ENCODE peak calls at places on chromosomes 6 and 20, in eight cellular contexts. A is HCT116, H is BJ, V is cardiac muscle cell, B is fibroblast of the aortic adventitia, C is Peyer's patch, L is left ventricle myocardium inferior, X is choroid plexus epithelial cell. G is an unnamed sample.

GRCh38 chr20:47568837-47569410 is 67.2 kb downstream of the NCOA3 start:
- DNase-seq in A (no peak), H (no peak), V (no peak), B (no peak), C (no peak), L (no peak), X (no peak), G (no peak)

GRCh38 chr6:36297511-36297910 is 27.7 kb downstream of the PNPLA1 start:
- DNase-seq in A (no peak), H (no peak), V (no peak), B (no peak), C (no peak), L (no peak), X (no peak), G (no peak)

GRCh38 chr6:102798631-102799030 is 1405.1 kb downstream of the GRIK2 start:
- DNase-seq in A (no peak), H (no peak), V (no peak), B (no peak), C (no peak), L (no peak), X (peak; percentile 8), G (peak; percentile 69)

GRCh38 chr20:49280463-49281058 is 2.7 kb upstream of the ZNFX1 start:
- DNase-seq in A (no peak), H (no peak), V (no peak), B (no peak), C (no peak), L (no peak), X (no peak), G (peak; percentile 6)

GRCh38 chr20:44120676-44121425 is 66.1 kb downstream of the JPH2 start:
- DNase-seq in A (no peak), H (no peak), V (no peak), B (no peak), C (no peak), L (no peak), X (no peak), G (no peak)

GRCh38 chr6:56072856-56073255 is 174.5 kb downstream of the COL21A1 start:
- DNase-seq in A (no peak), H (no peak), V (peak; percentile 88), B (peak; percentile 90), C (no peak), L (no peak), X (peak; percentile 94), G (no peak)

GRCh38 chr20:40108321-40108720 is 580.7 kb downstream of the MAFB start:
- DNase-seq in A (no peak), H (no peak), V (no peak), B (no peak), C (no peak), L (no peak), X (no peak), G (no peak)

GRCh38 chr6:98844244-98845161 is 10.1 kb downstream of the POU3F2 start:
- DNase-seq in A (no peak), H (no peak), V (no peak), B (no peak), C (no peak), L (no peak), X (no peak), G (peak; percentile 62)

GRCh38 chr6:77566235-77566634 is 86.6 kb upstream of the MEI4 start:
- DNase-seq in A (no peak), H (no peak), V (no peak), B (no peak), C (no peak), L (no peak), X (no peak), G (no peak)

GRCh38 chr6:106525111-106525884 is 104.0 kb downstream of the RTN4IP1 start:
- DNase-seq in A (no peak), H (no peak), V (no peak), B (no peak), C (no peak), L (no peak), X (no peak), G (no peak)

GRCh38 chr20:1875762-1876161 is 19.4 kb upstream of the SIRPA start:
- DNase-seq in A (no peak), H (no peak), V (no peak), B (no peak), C (peak; percentile 31), L (no peak), X (no peak), G (no peak)

GRCh38 chr20:1877604-1878195 is 17.5 kb upstream of the SIRPA start:
- DNase-seq in A (no peak), H (no peak), V (no peak), B (no peak), C (no peak), L (no peak), X (no peak), G (no peak)

GRCh38 chr20:1876975-1877603 is 18.1 kb upstream of the SIRPA start:
- DNase-seq in A (no peak), H (no peak), V (no peak), B (no peak), C (peak; percentile 58), L (no peak), X (peak; percentile 27), G (no peak)

GRCh38 chr20:1875169-1875554 is 20.0 kb upstream of the SIRPA start:
- DNase-seq in A (no peak), H (no peak), V (no peak), B (no peak), C (no peak), L (no peak), X (no peak), G (no peak)

DNA sequence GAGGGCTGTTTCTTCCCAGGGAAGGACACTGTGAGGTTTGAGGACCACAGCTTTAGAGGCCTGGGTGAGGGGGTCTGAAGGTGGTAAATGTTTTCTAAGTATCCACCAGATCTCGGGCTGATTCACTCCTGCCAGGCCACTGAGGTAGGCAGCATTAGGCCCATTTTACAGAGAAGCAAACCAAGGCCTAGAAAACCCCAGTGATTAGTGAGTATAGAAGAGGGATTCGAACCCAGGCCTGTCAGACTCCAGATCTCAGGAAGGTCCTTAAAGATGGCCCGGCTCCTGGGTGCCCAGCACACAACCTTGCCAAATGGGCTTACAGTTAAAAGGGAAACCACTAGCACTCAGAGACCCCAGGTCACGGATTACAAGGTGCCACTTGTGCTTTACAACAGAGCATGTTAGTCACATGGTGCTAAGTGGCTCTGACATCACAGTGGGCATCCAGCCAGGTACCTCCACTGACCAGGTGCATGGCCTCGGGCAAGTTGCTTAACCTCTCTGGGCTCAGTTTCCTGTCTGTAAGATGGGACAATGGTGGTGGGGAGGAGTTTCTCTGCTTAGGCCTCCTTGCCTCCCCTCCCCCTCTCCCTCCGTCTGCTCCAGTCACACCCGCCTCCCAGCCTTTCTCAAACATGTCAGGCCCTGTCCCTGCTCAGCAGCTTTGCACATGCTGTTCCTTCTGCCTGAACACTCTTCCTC is 18.8 kb upstream of the SIRPA start:
- DNase-seq in A (no peak), H (no peak), V (no peak), B (no peak), C (no peak), L (no peak), X (no peak), G (no peak)
- H3K4me3 ChIP-seq in A (no peak overlapping the region), H (no peak overlapping the region), V (no peak overlapping the region), B (no peak overlapping the region), C (no peak overlapping the region), L (no peak overlapping the region), X (no peak overlapping the region), G (no peak overlapping the region)

GRCh38 chr6:16711551-16712249 is 49.6 kb downstream of the ATXN1 start:
- DNase-seq in A (peak; percentile 82), H (no peak), V (peak; percentile 18), B (no peak), C (no peak), L (no peak), X (no peak), G (no peak)
- H3K4me3 ChIP-seq in A (peak overlapping the region; percentile 38), H (no peak overlapping the region), V (no peak overlapping the region), B (no peak overlapping the region), C (no peak overlapping the region), L (no peak overlapping the region), X (no peak overlapping the region), G (no peak overlapping the region)

GRCh38 chr20:8854566-8854965 is 214.3 kb upstream of the PLCB4 start:
- DNase-seq in A (no peak), H (no peak), V (peak; percentile 84), B (peak; percentile 79), C (no peak), L (peak; percentile 66), X (peak; percentile 73), G (no peak)
- H3K4me3 ChIP-seq in A (no peak overlapping the region), H (peak overlapping the region; percentile 12), V (no peak overlapping the region), B (peak overlapping the region; percentile 31), C (no peak overlapping the region), L (peak overlapping the region; percentile 43), X (peak overlapping the region; percentile 10), G (no peak overlapping the region)

DNA sequence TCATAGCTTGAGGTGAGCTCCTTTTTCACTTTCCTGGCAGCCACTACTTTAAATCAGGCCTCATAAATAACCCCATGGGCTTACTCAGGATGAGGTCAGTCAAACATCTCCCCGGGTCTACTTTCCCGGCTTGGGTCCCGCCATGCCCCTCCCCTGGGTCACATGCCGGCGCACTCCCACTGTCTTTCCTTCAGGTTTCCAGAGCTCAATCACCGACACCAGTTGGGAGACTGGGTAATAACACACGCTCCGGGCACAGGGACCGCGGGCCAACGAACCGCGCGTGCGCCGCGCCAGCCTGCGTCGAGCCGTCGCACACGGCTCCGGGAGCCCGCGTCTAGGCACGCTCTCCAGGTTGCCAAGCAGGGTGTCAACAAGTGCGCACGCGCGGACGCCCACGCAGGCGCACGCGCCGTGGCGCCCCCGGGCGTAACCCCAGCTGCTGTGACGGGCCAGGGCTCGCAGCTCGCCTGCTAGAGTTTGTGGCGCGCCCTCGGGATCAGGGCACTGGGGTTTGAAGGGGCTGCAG is 31.6 kb downstream of the TFAP2B start:
- DNase-seq in A (no peak), H (no peak), V (no peak), B (peak; percentile 1), C (no peak), L (no peak), X (no peak), G (no peak)
- H3K4me3 ChIP-seq in A (no peak overlapping the region), H (no peak overlapping the region), V (peak overlapping the region; percentile 27), B (no peak overlapping the region), C (no peak overlapping the region), L (peak overlapping the region; percentile 37), X (no peak overlapping the region), G (no peak overlapping the region)

GRCh38 chr6:119040229-119040628 is 38.2 kb downstream of the FAM184A start:
- DNase-seq in A (no peak), H (no peak), V (no peak), B (no peak), C (no peak), L (no peak), X (no peak), G (no peak)
- H3K4me3 ChIP-seq in A (no peak overlapping the region), H (no peak overlapping the region), V (no peak overlapping the region), B (no peak overlapping the region), C (no peak overlapping the region), L (no peak overlapping the region), X (no peak overlapping the region), G (no peak overlapping the region)

DNA sequence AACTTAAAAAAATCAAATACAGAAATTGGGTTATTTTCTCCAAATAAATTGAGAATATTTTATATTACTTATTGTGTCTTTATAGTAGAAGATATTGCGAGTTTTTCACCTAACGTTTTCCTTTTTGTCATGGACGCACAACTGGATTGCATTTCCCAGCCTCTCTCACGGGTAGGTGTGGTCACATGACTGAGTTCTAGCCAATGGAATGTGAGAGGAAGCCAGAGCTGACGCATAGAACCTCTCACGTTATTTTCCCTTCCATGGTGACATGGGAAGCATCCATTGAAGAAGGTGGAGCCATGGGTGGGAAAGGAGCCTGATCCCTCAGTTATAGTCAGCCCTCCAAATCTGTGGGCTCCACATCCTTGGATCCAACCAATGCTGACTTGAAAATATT is 155.9 kb upstream of the UST start:
- DNase-seq in A (no peak), H (no peak), V (no peak), B (no peak), C (no peak), L (no peak), X (no peak), G (no peak)
- H3K4me3 ChIP-seq in A (no peak overlapping the region), H (no peak overlapping the region), V (no peak overlapping the region), B (no peak overlapping the region), C (no peak overlapping the region), L (no peak overlapping the region), X (no peak overlapping the region), G (no peak overlapping the region)

GRCh38 chr20:3160418-3160817 is 753 bp upstream of the FASTKD5 start:
- DNase-seq in A (no peak), H (no peak), V (no peak), B (no peak), C (no peak), L (no peak), X (no peak), G (no peak)
- H3K4me3 ChIP-seq in A (peak overlapping the region; percentile 98), H (no peak overlapping the region), V (peak overlapping the region; percentile 72), B (no peak overlapping the region), C (no peak overlapping the region), L (peak overlapping the region; percentile 100), X (no peak overlapping the region), G (peak overlapping the region; percentile 83)